ENCODE peak calls at places on chromosomes 2 and 18, in four cellular contexts. One of them, this sample, is unnamed.

GRCh38 chr18:80200932-80201672 is 46.2 kb downstream of the PARD6G start:
- DNase-seq in H1: peak
- DNase-seq in K562: no peak
- DNase-seq in HepG2: no peak
- DNase-seq in this sample: no peak

GRCh38 chr2:18987592-18988073 is 370.8 kb downstream of the OSR1 start:
- DNase-seq in K562: no peak
- DNase-seq in H1: no peak
- DNase-seq in HepG2: peak
- DNase-seq in this sample: no peak

GRCh38 chr2:30969006-30969405 is 161.8 kb upstream of the CAPN13 start:
- DNase-seq in HepG2: no peak
- DNase-seq in H1: no peak
- DNase-seq in K562: no peak
- DNase-seq in this sample: no peak

GRCh38 chr2:238159676-238160205 is 971 bp downstream of the ERFE start:
- DNase-seq in H1: no peak
- DNase-seq in K562: no peak
- DNase-seq in HepG2: no peak
- DNase-seq in this sample: no peak

GRCh38 chr18:62781893-62782292 is 66.6 kb downstream of the PHLPP1 start:
- DNase-seq in K562: no peak
- DNase-seq in H1: no peak
- DNase-seq in HepG2: peak
- DNase-seq in this sample: no peak

GRCh38 chr2:68776124-68776523 is 41.5 kb downstream of the ARHGAP25 start:
- DNase-seq in HepG2: no peak
- DNase-seq in K562: no peak
- DNase-seq in H1: no peak
- DNase-seq in this sample: no peak

GRCh38 chr18:76821875-76822509 is 365 bp upstream of the ZNF236 start:
- DNase-seq in K562: peak
- DNase-seq in HepG2: no peak
- DNase-seq in H1: peak
- DNase-seq in this sample: no peak

GRCh38 chr2:220300806-220301205 is 673.4 kb downstream of the SLC4A3 start:
- DNase-seq in HepG2: no peak
- DNase-seq in H1: no peak
- DNase-seq in K562: no peak
- DNase-seq in this sample: no peak

GRCh38 chr2:166882851-166883250 is 5.4 kb upstream of the XIRP2 start:
- DNase-seq in H1: no peak
- DNase-seq in K562: no peak
- DNase-seq in HepG2: no peak
- DNase-seq in this sample: no peak

GRCh38 chr2:42967959-42968674 is 175.7 kb upstream of the HAAO start:
- DNase-seq in HepG2: no peak
- DNase-seq in K562: peak
- DNase-seq in H1: no peak
- DNase-seq in this sample: no peak

GRCh38 chr2:59998324-59998723 is 555.1 kb downstream of the BCL11A start:
- DNase-seq in H1: no peak
- DNase-seq in HepG2: no peak
- DNase-seq in K562: no peak
- DNase-seq in this sample: no peak

GRCh38 chr2:88540346-88540745 is 86.9 kb downstream of the EIF2AK3 start:
- DNase-seq in K562: no peak
- DNase-seq in HepG2: no peak
- DNase-seq in H1: no peak
- DNase-seq in this sample: no peak

GRCh38 chr2:8957593-8957992 is 45.9 kb downstream of the MBOAT2 start:
- DNase-seq in H1: no peak
- DNase-seq in K562: no peak
- DNase-seq in HepG2: no peak
- DNase-seq in this sample: no peak

GRCh38 chr2:195700480-195700879 is 43.5 kb downstream of the SLC39A10 start:
- DNase-seq in K562: no peak
- DNase-seq in HepG2: no peak
- DNase-seq in H1: no peak
- DNase-seq in this sample: no peak

GRCh38 chr18:74892066-74892627 is 294.5 kb downstream of the ZNF407 start:
- DNase-seq in HepG2: no peak
- DNase-seq in H1: no peak
- DNase-seq in K562: no peak
- DNase-seq in this sample: no peak

GRCh38 chr2:5093518-5093917 is 598.7 kb upstream of the SOX11 start:
- DNase-seq in HepG2: no peak
- DNase-seq in H1: no peak
- DNase-seq in K562: no peak
- DNase-seq in this sample: no peak

GRCh38 chr2:239544846-239545465 is 144.1 kb upstream of the HDAC4 start:
- DNase-seq in K562: no peak
- DNase-seq in H1: no peak
- DNase-seq in HepG2: no peak
- DNase-seq in this sample: no peak

GRCh38 chr18:51405683-51406477 is 208.4 kb upstream of the MEX3C start:
- DNase-seq in HepG2: no peak
- DNase-seq in H1: no peak
- DNase-seq in K562: no peak
- DNase-seq in this sample: no peak

GRCh38 chr2:37590119-37590571 is 81.3 kb downstream of the CDC42EP3 start:
- DNase-seq in H1: no peak
- DNase-seq in HepG2: no peak
- DNase-seq in K562: no peak
- DNase-seq in this sample: no peak

GRCh38 chr2:20925265-20925889 is 102.5 kb upstream of the LDAH start:
- DNase-seq in HepG2: no peak
- DNase-seq in H1: peak
- DNase-seq in K562: peak
- DNase-seq in this sample: no peak
- TF ChIP-seq BRCA1 in HepG2: no peak
- TF ChIP-seq BRCA1 in H1: no peak
- TF ChIP-seq BRCA1 in K562: no peak
- TF ChIP-seq BRCA1 in this sample: no peak

DNA sequence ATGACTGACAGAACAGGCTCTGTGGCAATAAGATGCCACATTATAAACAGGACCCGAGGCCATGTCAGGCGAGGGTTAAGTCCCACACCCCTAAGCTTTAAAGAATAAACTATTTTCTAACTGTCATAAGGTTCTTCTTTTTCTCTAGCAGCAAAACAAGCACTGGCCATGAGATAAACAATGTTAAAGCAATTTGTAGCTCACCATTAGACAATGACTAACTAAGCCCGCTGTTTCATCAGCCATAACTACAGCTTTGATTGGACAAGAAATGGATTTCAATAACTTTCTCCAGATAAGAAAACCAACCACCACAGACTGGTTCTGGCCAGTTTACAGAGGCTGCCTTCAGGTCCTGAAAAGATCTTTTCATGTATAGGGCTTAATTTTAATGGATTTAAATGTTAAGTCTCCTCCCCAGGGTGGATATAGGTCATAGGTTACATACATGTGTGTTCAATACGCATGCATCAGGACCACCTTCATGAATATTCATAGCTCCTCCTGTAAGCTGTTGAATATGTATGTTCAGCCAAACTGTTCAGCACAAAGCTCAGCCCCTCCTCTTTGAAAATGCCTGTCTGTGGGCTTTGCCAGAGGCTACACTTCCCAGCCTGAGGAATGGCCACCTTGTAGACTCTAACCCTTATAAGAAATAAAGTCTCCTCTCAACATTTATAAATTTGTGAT is 108.7 kb upstream of the RAB6C start:
- DNase-seq in K562: no peak
- DNase-seq in H1: peak
- DNase-seq in HepG2: no peak
- DNase-seq in this sample: no peak
- TF ChIP-seq BRCA1 in K562: no peak
- TF ChIP-seq BRCA1 in H1: no peak
- TF ChIP-seq BRCA1 in HepG2: no peak
- TF ChIP-seq BRCA1 in this sample: no peak

GRCh38 chr2:118250463-118250862 is 162.2 kb downstream of the INSIG2 start:
- DNase-seq in K562: no peak
- DNase-seq in H1: no peak
- DNase-seq in HepG2: peak
- DNase-seq in this sample: no peak

GRCh38 chr2:118249970-118250369 is 161.7 kb downstream of the INSIG2 start:
- DNase-seq in H1: no peak
- DNase-seq in K562: no peak
- DNase-seq in HepG2: no peak
- DNase-seq in this sample: no peak

GRCh38 chr2:118246726-118247125 is 158.5 kb downstream of the INSIG2 start:
- DNase-seq in K562: no peak
- DNase-seq in HepG2: no peak
- DNase-seq in H1: no peak
- DNase-seq in this sample: no peak

GRCh38 chr2:118251427-118251826 is 163.2 kb downstream of the INSIG2 start:
- DNase-seq in H1: no peak
- DNase-seq in K562: no peak
- DNase-seq in HepG2: no peak
- DNase-seq in this sample: no peak

GRCh38 chr2:118249531-118249930 is 161.3 kb downstream of the INSIG2 start:
- DNase-seq in H1: no peak
- DNase-seq in K562: no peak
- DNase-seq in HepG2: no peak
- DNase-seq in this sample: peak
- TF ChIP-seq BRCA1 in H1: no peak
- TF ChIP-seq BRCA1 in K562: no peak
- TF ChIP-seq BRCA1 in HepG2: no peak
- TF ChIP-seq BRCA1 in this sample: no peak

GRCh38 chr2:138502253-138503086 is 900 bp downstream of the SPOPL start:
- DNase-seq in HepG2: peak
- DNase-seq in H1: no peak
- DNase-seq in K562: no peak
- DNase-seq in this sample: no peak
- TF ChIP-seq BRCA1 in HepG2: no peak
- TF ChIP-seq BRCA1 in H1: no peak
- TF ChIP-seq BRCA1 in K562: no peak
- TF ChIP-seq BRCA1 in this sample: no peak

GRCh38 chr2:123153041-123153440 is 872.0 kb upstream of the CNTNAP5 start:
- DNase-seq in H1: no peak
- DNase-seq in K562: no peak
- DNase-seq in HepG2: no peak
- DNase-seq in this sample: no peak
- TF ChIP-seq BRCA1 in H1: no peak
- TF ChIP-seq BRCA1 in K562: no peak
- TF ChIP-seq BRCA1 in HepG2: no peak
- TF ChIP-seq BRCA1 in this sample: no peak

GRCh38 chr2:17644997-17645715 is 104.7 kb downstream of the VSNL1 start:
- DNase-seq in K562: no peak
- DNase-seq in H1: no peak
- DNase-seq in HepG2: no peak
- DNase-seq in this sample: no peak

GRCh38 chr2:17649026-17649425 is 104.6 kb downstream of the SMC6 start:
- DNase-seq in K562: no peak
- DNase-seq in H1: no peak
- DNase-seq in HepG2: no peak
- DNase-seq in this sample: no peak

GRCh38 chr2:17646838-17647701 is 106.5 kb downstream of the SMC6 start:
- DNase-seq in K562: no peak
- DNase-seq in HepG2: no peak
- DNase-seq in H1: no peak
- DNase-seq in this sample: no peak

GRCh38 chr2:17648571-17648970 is 105.0 kb downstream of the SMC6 start:
- DNase-seq in HepG2: no peak
- DNase-seq in K562: no peak
- DNase-seq in H1: no peak
- DNase-seq in this sample: no peak

DNA sequence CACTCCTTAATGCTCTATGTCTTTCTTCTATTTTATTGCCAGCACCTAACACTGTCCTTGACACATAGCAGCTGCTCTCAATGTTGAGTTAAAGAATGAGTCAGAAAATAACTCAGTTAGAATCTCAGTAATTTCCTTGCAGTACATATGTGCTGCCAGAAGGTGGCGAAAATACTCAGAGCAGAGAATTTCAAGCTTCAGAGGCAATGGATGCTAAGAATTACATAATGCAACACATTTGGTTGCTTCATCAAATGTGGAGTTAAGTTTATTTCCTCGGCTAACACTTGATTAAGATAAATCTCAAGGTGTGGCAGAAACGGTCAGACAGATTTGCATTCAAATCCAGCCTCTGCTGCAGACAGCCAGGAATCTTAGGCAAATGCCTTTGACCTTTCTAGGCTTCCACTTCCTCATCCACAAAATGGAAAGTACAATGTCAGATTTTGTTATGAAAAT is 105.6 kb downstream of the VSNL1 start:
- DNase-seq in HepG2: peak
- DNase-seq in K562: peak
- DNase-seq in H1: no peak
- DNase-seq in this sample: peak
- TF ChIP-seq BRCA1 in HepG2: no peak
- TF ChIP-seq BRCA1 in K562: no peak
- TF ChIP-seq BRCA1 in H1: no peak
- TF ChIP-seq BRCA1 in this sample: no peak

DNA sequence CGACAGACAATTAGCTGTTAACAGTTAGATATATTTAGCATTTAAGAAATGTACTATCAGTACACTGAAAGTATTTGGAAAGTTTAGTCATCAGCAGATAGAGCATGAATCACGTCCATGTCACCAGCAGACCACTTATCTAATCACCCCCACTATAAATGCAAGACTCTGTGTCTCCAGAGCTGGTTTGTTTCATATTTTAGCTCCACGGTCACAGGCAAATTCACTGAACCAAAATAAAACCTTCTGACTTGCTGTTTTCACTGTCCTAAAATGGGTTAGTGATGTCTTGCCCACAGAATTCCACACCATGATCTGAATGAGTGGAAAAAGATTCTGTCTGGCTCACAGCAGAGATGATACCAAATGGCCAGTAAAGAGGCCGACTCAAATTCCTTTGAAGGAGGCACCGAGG is 64.9 kb downstream of the CDH2 start:
- DNase-seq in HepG2: no peak
- DNase-seq in H1: no peak
- DNase-seq in K562: no peak
- DNase-seq in this sample: no peak
- TF ChIP-seq BRCA1 in HepG2: no peak
- TF ChIP-seq BRCA1 in H1: no peak
- TF ChIP-seq BRCA1 in K562: no peak
- TF ChIP-seq BRCA1 in this sample: no peak

DNA sequence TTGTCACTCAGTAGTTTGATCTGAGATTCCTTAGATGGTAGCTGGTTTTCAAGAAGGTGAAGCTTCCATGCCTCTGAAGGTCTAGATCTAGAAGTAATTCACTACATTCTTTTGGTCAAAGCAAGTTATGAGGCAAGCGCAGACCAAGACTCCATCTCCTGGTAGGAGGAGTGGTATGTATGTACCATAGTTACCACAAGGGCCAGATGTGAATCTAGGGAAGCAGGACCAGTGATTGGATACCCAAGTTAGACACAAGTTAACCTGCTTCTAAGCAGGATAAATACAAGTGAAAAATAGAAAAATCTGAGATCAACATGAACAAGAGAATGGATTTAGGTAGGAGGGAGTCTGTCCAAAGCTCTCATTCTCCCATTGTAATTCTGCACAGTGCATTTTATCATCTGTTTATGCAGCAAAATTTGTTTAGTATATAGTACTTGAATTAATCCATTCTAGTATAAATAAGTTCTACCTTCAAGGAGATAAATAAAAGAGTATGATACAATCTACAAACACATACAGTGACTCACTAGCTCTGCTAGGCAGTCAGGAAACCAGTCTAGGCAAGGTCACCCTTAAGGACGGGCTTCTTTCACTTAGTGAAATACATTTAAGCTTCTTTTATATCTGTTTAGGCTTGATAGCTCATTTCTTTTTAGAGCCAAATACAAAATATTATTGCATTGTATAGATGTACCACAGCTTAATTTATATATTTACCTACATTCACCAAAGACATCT is 14.2 kb upstream of the DOCK10 start:
- DNase-seq in HepG2: no peak
- DNase-seq in K562: no peak
- DNase-seq in H1: no peak
- DNase-seq in this sample: no peak
- TF ChIP-seq BRCA1 in HepG2: no peak
- TF ChIP-seq BRCA1 in K562: no peak
- TF ChIP-seq BRCA1 in H1: no peak
- TF ChIP-seq BRCA1 in this sample: no peak

This sample was measured in GM12878.